ENCODE peak calls at places on chromosome 21, in seven cellular contexts. D is suprapubic skin, I is transverse colon, E is ovary, N is right lobe of liver, M is IMR-90, C is spleen. V is an unnamed sample. For H3K27me3, the result is how much of the 10 kb centered on the place peaks cover.

GRCh38 chr21:15406791-15407190 is 323.0 kb upstream of the USP25 start:
- DNase-seq in E (no peak), D (no peak), M (no peak), N (peak), I (no peak), C (no peak), V (no peak)

GRCh38 chr21:45075606-45076244 is 1.3 kb downstream of the ADARB1 start:
- DNase-seq in I (no peak), D (no peak), E (no peak), M (no peak), N (no peak), C (no peak), V (no peak)

GRCh38 chr21:17105972-17106371 is 406.9 kb upstream of the CXADR start:
- DNase-seq in E (no peak), C (no peak), M (no peak), N (no peak), D (no peak), I (no peak), V (no peak)

GRCh38 chr21:34154878-34155277 is 81.5 kb downstream of the MRPS6 start:
- DNase-seq in M (no peak), C (no peak), N (no peak), E (no peak), D (no peak), I (no peak), V (no peak)

GRCh38 chr21:25457411-25457810 is 149.9 kb downstream of the MRPL39 start:
- DNase-seq in N (no peak), I (no peak), M (peak), E (no peak), C (no peak), D (no peak), V (no peak)

GRCh38 chr21:17200250-17200649 is 312.6 kb upstream of the CXADR start:
- DNase-seq in I (no peak), C (no peak), E (no peak), D (no peak), N (no peak), M (no peak), V (no peak)

GRCh38 chr21:34704119-34704518 is 35.3 kb downstream of the CLIC6 start:
- DNase-seq in C (no peak), I (no peak), N (no peak), D (no peak), E (no peak), M (peak), V (no peak)

GRCh38 chr21:17793675-17794123 is 25.5 kb downstream of the C21orf91 start:
- DNase-seq in D (no peak), I (no peak), C (no peak), E (no peak), M (peak), N (no peak), V (no peak)

GRCh38 chr21:45012661-45013270 is 61.6 kb upstream of the ADARB1 start:
- DNase-seq in M (no peak), I (peak), D (peak), E (no peak), C (peak), N (peak), V (peak)

GRCh38 chr21:16124397-16125130 is 394.8 kb downstream of the USP25 start:
- DNase-seq in M (peak), C (no peak), D (no peak), I (no peak), N (no peak), E (peak), V (no peak)

GRCh38 chr21:27769763-27770162 is 802.9 kb upstream of the ADAMTS5 start:
- DNase-seq in C (no peak), D (no peak), N (no peak), E (no peak), M (no peak), I (no peak), V (no peak)

GRCh38 chr21:34989337-34990151 is 59.6 kb downstream of the RUNX1 start:
- DNase-seq in D (no peak), N (no peak), M (no peak), C (no peak), E (no peak), I (no peak), V (no peak)

GRCh38 chr21:31945576-31945975 is 72.8 kb downstream of the HUNK start:
- DNase-seq in I (no peak), E (no peak), C (no peak), N (no peak), D (no peak), M (peak), V (no peak)

GRCh38 chr21:17610862-17611261 is 1.8 kb downstream of the BTG3 start:
- DNase-seq in M (peak), D (no peak), N (no peak), C (no peak), I (peak), E (peak), V (no peak)

GRCh38 chr21:36261459-36261858 is 58.5 kb upstream of the MORC3 start:
- DNase-seq in N (no peak), E (no peak), D (no peak), I (no peak), C (no peak), M (no peak), V (no peak)

GRCh38 chr21:36260030-36260787 is 59.8 kb upstream of the MORC3 start:
- DNase-seq in D (no peak), M (peak), C (no peak), N (no peak), E (peak), I (peak), V (no peak)

GRCh38 chr21:36263797-36264196 is 56.2 kb upstream of the MORC3 start:
- DNase-seq in N (no peak), M (no peak), C (peak), E (no peak), D (no peak), I (no peak), V (no peak)

GRCh38 chr21:36257657-36258056 is 62.3 kb upstream of the MORC3 start:
- DNase-seq in D (no peak), M (no peak), I (no peak), E (no peak), N (no peak), C (no peak), V (no peak)

DNA sequence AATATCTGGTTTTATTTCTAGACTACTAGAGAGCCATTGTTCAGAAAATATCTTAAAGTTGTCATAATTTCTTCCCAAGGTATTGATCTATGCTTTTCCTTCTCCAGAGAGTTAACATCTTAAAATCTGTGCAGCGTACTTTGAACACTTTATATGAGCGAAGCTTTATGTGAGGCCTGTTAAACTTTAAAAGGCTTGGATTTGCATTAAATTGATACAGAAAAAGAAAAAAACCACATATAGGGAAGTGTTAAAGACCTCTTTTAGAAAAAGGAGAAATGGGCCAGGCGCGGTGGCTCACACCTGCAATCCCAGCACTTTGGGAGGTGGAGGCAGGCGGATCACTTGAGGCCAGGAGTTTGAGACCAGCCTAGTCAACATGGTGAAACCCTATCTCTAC is 59.2 kb upstream of the MORC3 start:
- DNase-seq in E (no peak), D (no peak), I (no peak), C (peak), N (no peak), M (no peak), V (no peak)
- TF ChIP-seq CTCF in E (no peak), D (no peak), I (no peak), C (peak), N (no peak), M (no peak), V (no peak)

DNA sequence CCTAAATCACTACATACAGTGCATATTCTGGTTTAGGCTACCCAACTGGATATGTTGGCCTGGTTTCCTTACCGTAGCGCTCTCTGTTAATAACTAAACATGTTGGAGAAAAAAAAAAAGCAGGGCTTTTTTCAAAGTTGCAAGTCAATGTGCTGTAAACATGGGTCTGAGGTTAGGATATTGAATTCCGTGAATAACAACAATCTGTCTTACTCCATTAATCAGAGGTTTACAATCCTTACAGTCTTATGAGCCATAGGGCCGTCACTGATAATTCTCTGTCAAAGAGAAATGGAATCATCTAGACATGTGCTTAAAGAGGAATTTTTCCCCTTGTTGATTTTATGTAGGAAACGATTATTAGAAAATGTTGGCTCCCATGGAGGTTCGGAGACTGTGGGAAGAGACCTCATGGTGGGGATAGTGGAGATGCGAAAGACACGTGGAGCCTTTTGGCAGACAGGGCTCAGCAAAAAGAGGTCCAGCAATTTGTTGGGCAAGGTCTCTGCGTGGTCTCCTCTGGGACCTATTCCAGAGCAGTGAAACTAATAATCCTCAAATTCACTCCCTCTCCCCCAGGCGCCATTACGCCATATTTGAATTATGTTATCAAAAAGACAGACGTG is 83.5 kb upstream of the CLDN14 start:
- DNase-seq in E (no peak), C (no peak), I (no peak), D (no peak), N (no peak), M (no peak), V (no peak)
- H3K27me3 ChIP-seq in E (under half), C (under half), I (half or more), D (half or more), N (under half), M (half or more), V (under half)

GRCh38 chr21:43775795-43776430 is at the start of gene CSTB:
- DNase-seq in M (peak), C (peak), I (peak), E (peak), D (peak), N (peak), V (peak)
- TF ChIP-seq POLR2A in M (peak), C (no peak), I (peak), E (peak), D (no peak), N (peak), V (peak)

DNA sequence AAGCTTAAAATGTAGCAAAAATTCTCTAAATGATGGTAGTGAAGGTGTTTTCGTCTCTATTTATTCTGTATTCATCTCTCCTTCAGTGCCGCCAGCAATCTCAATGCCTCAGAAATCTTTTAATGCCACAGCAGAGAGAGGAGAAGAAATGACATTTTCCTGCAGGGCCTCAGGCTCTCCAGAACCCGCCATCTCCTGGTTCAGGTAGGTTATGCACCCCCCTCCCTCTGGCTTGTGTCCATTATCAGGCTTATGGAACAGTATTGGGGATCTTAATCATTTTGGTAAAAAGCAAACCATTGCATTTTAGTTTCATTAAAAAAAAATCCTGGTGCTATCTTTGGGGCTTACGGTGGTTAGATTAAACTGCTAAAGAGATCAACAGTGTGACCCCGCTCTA is 326.1 kb downstream of the NCAM2 start:
- DNase-seq in I (no peak), N (no peak), D (no peak), M (no peak), E (no peak), C (no peak), V (no peak)
- TF ChIP-seq CTCF in I (no peak), N (peak), D (no peak), M (no peak), E (no peak), C (no peak), V (no peak)

GRCh38 chr21:33067045-33067444 is 2.9 kb upstream of the OLIG1 start:
- DNase-seq in C (no peak), M (no peak), N (no peak), D (no peak), E (no peak), I (no peak), V (no peak)

GRCh38 chr21:33069994-33070811 is at the start of gene OLIG1:
- DNase-seq in M (peak), I (no peak), E (no peak), N (peak), C (peak), D (no peak), V (no peak)

GRCh38 chr21:33069243-33069642 is 698 bp upstream of the OLIG1 start:
- DNase-seq in M (no peak), N (no peak), I (no peak), E (no peak), D (no peak), C (no peak), V (no peak)

GRCh38 chr21:33069645-33069993 is 322 bp upstream of the OLIG1 start:
- DNase-seq in N (no peak), D (no peak), C (no peak), M (no peak), I (no peak), E (no peak), V (no peak)

DNA sequence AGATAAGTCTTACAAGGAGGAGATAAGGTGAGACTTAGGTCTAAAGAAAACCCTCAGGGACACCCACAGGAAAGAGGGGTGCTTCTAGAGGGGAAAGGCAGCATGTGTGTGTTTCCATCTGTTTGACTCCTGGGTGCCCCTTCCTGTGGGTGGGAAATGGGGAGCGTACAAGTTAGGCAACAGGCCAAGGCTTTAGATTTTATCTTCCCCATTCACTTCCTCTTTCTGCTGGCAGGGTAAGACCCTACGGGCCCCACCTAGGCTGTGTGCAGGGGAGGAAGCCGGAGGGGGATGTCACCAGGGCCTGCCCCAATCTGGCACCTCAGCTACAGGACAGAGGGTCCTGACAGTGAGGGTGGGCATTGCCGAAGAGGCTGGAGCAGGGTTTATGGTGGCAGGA is 2.5 kb upstream of the OLIG1 start:
- DNase-seq in M (no peak), C (no peak), I (no peak), E (no peak), N (no peak), D (no peak), V (no peak)
- H3K27me3 ChIP-seq in M (half or more), C (under half), I (half or more), E (under half), N (under half), D (half or more), V (half or more)

GRCh38 chr21:29299906-29300546 is 1.3 kb downstream of the BACH1 start:
- DNase-seq in C (peak), D (no peak), E (peak), I (peak), M (peak), N (peak), V (peak)
- TF ChIP-seq POLR2A in C (no peak), D (no peak), E (no peak), I (peak), M (peak), N (peak), V (no peak)

GRCh38 chr21:39580744-39581143 is 32.0 kb upstream of the B3GALT5 start:
- DNase-seq in E (no peak), M (no peak), I (no peak), D (no peak), N (no peak), C (no peak), V (no peak)

GRCh38 chr21:39576518-39577128 is 36.1 kb upstream of the B3GALT5 start:
- DNase-seq in N (no peak), D (no peak), E (no peak), I (no peak), C (no peak), M (no peak), V (no peak)

GRCh38 chr21:39582749-39583148 is 30.0 kb upstream of the B3GALT5 start:
- DNase-seq in E (no peak), M (no peak), D (no peak), C (no peak), N (no peak), I (no peak), V (no peak)

GRCh38 chr21:39581414-39581813 is 31.3 kb upstream of the B3GALT5 start:
- DNase-seq in D (no peak), N (no peak), E (no peak), M (no peak), C (no peak), I (no peak), V (no peak)

DNA sequence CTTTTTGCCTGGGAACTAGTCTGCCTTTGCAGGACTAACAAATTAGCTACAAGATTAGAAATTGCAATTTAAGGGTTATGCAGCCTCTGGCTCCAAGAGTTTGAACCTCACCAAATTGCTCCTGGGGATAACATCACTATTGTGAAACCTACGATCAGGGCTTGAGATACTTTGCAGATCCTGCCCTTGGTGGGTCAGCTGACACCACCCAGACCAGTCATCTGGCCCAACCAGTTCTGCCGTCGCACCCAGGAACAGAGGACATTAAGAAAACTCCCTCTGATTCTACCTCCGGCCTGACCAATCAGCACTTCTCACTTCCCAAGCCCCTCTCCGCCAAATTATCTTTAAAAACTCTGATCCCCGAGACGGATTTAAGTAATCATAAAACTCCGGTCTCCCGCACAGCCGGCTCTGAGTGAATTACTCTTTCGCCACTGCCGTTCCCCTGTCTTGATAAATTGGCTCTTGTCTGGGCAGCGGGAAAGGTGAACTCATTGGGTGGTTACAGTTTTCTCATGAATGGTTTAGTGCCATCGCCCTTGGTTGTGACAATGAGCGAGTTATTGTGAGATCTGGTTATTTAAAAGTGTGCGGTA is 32.9 kb upstream of the B3GALT5 start:
- DNase-seq in D (no peak), N (no peak), M (no peak), I (no peak), E (no peak), C (no peak), V (no peak)
- TF ChIP-seq CTCF in D (no peak), N (no peak), M (no peak), I (no peak), E (no peak), C (no peak), V (no peak)

DNA sequence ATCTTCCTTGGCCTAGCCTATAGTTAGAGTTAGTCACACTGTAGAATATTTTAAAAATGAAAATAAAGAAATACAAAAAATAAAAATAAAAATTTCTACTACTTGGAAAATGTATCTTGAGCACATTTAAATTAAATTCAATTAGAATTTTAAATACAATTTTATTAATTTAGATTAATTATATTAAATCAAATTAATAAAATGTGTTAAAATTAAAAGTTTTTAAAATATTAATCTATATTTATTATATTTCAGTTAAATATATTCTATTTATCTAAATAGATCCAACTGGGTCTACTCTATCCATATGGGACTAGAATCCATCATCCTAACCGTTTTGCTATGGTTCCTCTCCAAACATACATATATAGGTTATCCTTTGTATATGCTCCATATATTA is 588.3 kb upstream of the TMPRSS15 start:
- DNase-seq in N (no peak), D (no peak), E (no peak), M (no peak), I (no peak), C (no peak), V (no peak)
- H3K27me3 ChIP-seq in N (under half), D (under half), E (under half), M (under half), I (under half), C (under half), V (under half)

DNA sequence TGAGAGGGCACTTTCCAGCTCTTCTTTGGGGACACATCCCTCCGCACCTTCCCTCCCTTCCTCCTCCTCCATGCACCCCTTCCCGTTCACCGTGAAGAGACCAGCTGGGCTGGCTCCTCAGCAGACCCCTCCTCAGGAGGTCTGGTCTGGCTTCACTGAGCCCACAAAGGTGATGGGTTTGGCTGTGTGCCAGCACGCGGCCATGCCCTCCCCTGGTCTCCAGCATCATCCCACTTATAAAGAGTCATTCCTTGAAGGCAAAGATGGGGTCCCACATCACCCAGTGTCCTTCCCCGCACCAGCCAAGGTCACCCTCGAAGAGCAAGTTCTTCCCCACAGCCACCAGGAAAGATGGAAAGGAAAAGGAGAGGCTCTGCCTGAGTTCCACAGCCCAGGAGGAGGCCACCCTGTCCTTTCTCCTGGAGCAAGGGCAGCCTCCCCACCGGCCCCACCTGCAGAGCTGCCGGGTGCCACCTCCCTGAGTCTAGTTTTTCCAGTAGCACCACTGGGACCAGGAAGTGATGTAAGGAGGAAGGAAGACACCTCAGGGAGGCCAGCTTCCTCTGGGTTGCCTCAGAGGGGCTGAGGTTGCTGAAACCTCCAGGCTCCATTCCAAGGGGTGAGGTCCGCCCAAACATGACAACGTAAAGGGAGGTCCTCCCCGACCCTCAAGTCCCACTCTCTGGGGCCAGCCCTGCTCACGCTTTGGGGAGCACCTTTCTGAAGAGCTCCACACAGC is 32.7 kb downstream of the RIPK4 start:
- DNase-seq in C (no peak), N (no peak), M (no peak), I (no peak), E (no peak), D (no peak), V (no peak)
- TF ChIP-seq POLR2A in C (no peak), N (no peak), M (no peak), I (no peak), E (no peak), D (no peak), V (no peak)

V was measured in heart left ventricle.